ENCODE peak calls at places on chromosomes 13 and 19, in seven cellular contexts. One of them, this sample, is unnamed.

GRCh38 chr19:37872383-37872782 is 34.0 kb downstream of the WDR87 start:
- DNase-seq in psoas muscle: no peak
- DNase-seq in colonic mucosa: no peak
- DNase-seq in PC-9: no peak
- DNase-seq in neural progenitor cell: no peak
- DNase-seq in left lung: no peak
- DNase-seq in fibroblast of lung: peak; percentile 36
- DNase-seq in this sample: no peak

GRCh38 chr19:13092608-13093260 is 9.9 kb downstream of the LYL1 start:
- DNase-seq in psoas muscle: no peak
- DNase-seq in colonic mucosa: no peak
- DNase-seq in PC-9: no peak
- DNase-seq in neural progenitor cell: no peak
- DNase-seq in left lung: no peak
- DNase-seq in fibroblast of lung: peak; percentile 89
- DNase-seq in this sample: no peak

GRCh38 chr13:84400711-84401110 is 518.4 kb upstream of the SLITRK1 start:
- DNase-seq in psoas muscle: no peak
- DNase-seq in colonic mucosa: no peak
- DNase-seq in PC-9: no peak
- DNase-seq in neural progenitor cell: no peak
- DNase-seq in left lung: no peak
- DNase-seq in fibroblast of lung: peak; percentile 98
- DNase-seq in this sample: peak; percentile 52

GRCh38 chr19:48381178-48381950 is 10.0 kb downstream of the KDELR1 start:
- DNase-seq in psoas muscle: no peak
- DNase-seq in colonic mucosa: no peak
- DNase-seq in PC-9: no peak
- DNase-seq in neural progenitor cell: no peak
- DNase-seq in left lung: no peak
- DNase-seq in fibroblast of lung: no peak
- DNase-seq in this sample: no peak

GRCh38 chr19:51422053-51422448 is 4.6 kb upstream of the SIGLEC10 start:
- DNase-seq in psoas muscle: peak; percentile 71
- DNase-seq in colonic mucosa: peak; percentile 92
- DNase-seq in PC-9: peak; percentile 56
- DNase-seq in neural progenitor cell: peak; percentile 96
- DNase-seq in left lung: peak; percentile 90
- DNase-seq in fibroblast of lung: peak; percentile 25
- DNase-seq in this sample: no peak

GRCh38 chr13:99808786-99809185 is 162.8 kb downstream of the ZIC5 start:
- DNase-seq in psoas muscle: no peak
- DNase-seq in colonic mucosa: no peak
- DNase-seq in PC-9: no peak
- DNase-seq in neural progenitor cell: no peak
- DNase-seq in left lung: no peak
- DNase-seq in fibroblast of lung: no peak
- DNase-seq in this sample: no peak

GRCh38 chr19:8641908-8642547 is 11.6 kb downstream of the NFILZ start:
- DNase-seq in psoas muscle: no peak
- DNase-seq in colonic mucosa: no peak
- DNase-seq in PC-9: no peak
- DNase-seq in neural progenitor cell: peak; percentile 51
- DNase-seq in left lung: no peak
- DNase-seq in fibroblast of lung: peak; percentile 58
- DNase-seq in this sample: no peak

GRCh38 chr19:1295169-1296012 is 9.7 kb downstream of the EFNA2 start:
- DNase-seq in psoas muscle: no peak
- DNase-seq in colonic mucosa: no peak
- DNase-seq in PC-9: no peak
- DNase-seq in neural progenitor cell: peak; percentile 39
- DNase-seq in left lung: no peak
- DNase-seq in fibroblast of lung: no peak
- DNase-seq in this sample: no peak

GRCh38 chr13:32211788-32212187 is 103.4 kb downstream of the ZAR1L start:
- DNase-seq in psoas muscle: no peak
- DNase-seq in colonic mucosa: no peak
- DNase-seq in PC-9: no peak
- DNase-seq in neural progenitor cell: no peak
- DNase-seq in left lung: no peak
- DNase-seq in fibroblast of lung: peak; percentile 98
- DNase-seq in this sample: peak; percentile 99

GRCh38 chr13:44331912-44332840 is 41.4 kb upstream of the SERP2 start:
- DNase-seq in psoas muscle: peak; percentile 55
- DNase-seq in colonic mucosa: no peak
- DNase-seq in PC-9: no peak
- DNase-seq in neural progenitor cell: peak; percentile 31
- DNase-seq in left lung: peak; percentile 69
- DNase-seq in fibroblast of lung: peak; percentile 96
- DNase-seq in this sample: peak; percentile 39

GRCh38 chr13:53151692-53152421 is 123.2 kb downstream of the OLFM4 start:
- DNase-seq in psoas muscle: no peak
- DNase-seq in colonic mucosa: peak; percentile 60
- DNase-seq in PC-9: no peak
- DNase-seq in neural progenitor cell: peak; percentile 87
- DNase-seq in left lung: no peak
- DNase-seq in fibroblast of lung: peak; percentile 1
- DNase-seq in this sample: no peak

DNA sequence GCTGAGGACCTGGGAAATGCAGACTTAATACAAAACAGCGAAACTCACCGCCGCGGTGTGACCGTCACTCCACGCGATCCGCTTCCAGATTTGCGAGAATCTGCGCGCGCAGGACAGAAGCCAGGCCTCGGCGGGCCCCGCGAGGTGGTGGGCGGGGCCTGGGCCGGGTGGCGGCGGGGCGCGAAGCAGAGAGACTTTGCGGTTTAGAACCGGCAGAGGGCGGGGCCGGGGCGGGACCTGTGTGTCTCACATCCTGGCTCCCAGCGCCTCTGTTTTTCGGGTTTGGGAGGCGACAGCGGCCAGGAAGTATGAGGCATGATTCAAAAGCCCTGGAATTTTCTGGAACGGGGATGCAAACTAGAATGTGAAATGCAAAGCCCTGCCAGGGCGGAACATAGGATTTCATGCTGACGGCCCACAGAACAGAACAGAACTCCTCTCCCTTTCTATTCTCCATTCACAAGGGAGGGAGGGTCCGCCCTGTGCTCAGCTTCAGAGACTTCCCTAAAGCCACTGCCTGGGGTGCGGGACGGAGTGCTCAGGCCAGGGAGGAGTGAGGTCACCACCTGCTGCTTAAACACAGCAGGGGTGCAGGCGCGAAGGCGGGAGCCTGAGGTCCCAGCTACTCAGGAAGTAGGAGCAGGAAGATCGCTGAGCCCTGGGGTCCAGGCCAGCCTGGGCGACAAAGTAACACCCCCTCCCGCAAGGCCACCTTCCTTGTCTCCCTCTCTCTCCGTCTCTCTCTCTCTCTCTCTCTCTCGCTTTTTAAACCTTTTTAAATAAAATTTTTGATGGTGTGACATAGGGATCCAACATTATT is 44.2 kb downstream of the ZNF611 start:
- DNase-seq in psoas muscle: peak; percentile 96
- DNase-seq in colonic mucosa: peak; percentile 97
- DNase-seq in PC-9: peak; percentile 88
- DNase-seq in neural progenitor cell: peak; percentile 95
- DNase-seq in left lung: peak; percentile 97
- DNase-seq in fibroblast of lung: peak; percentile 96
- DNase-seq in this sample: peak; percentile 68
- TF ChIP-seq CTCF in psoas muscle: peak; percentile 30
- TF ChIP-seq CTCF in colonic mucosa: no peak
- TF ChIP-seq CTCF in PC-9: peak; percentile 39
- TF ChIP-seq CTCF in neural progenitor cell: peak; percentile 29
- TF ChIP-seq CTCF in left lung: no peak
- TF ChIP-seq CTCF in fibroblast of lung: no peak
- TF ChIP-seq CTCF in this sample: peak; percentile 8

GRCh38 chr13:114112826-114113322 is 19.5 kb downstream of the RASA3 start:
- DNase-seq in psoas muscle: peak; percentile 5
- DNase-seq in colonic mucosa: no peak
- DNase-seq in PC-9: no peak
- DNase-seq in neural progenitor cell: peak; percentile 67
- DNase-seq in left lung: peak; percentile 19
- DNase-seq in fibroblast of lung: no peak
- DNase-seq in this sample: no peak

GRCh38 chr13:114112231-114112825 is 20.1 kb downstream of the RASA3 start:
- DNase-seq in psoas muscle: peak; percentile 15
- DNase-seq in colonic mucosa: no peak
- DNase-seq in PC-9: no peak
- DNase-seq in neural progenitor cell: peak; percentile 80
- DNase-seq in left lung: peak; percentile 24
- DNase-seq in fibroblast of lung: no peak
- DNase-seq in this sample: no peak

GRCh38 chr13:114110091-114110829 is 22.2 kb downstream of the RASA3 start:
- DNase-seq in psoas muscle: peak; percentile 51
- DNase-seq in colonic mucosa: no peak
- DNase-seq in PC-9: no peak
- DNase-seq in neural progenitor cell: peak; percentile 68
- DNase-seq in left lung: peak; percentile 73
- DNase-seq in fibroblast of lung: no peak
- DNase-seq in this sample: no peak

GRCh38 chr13:114109646-114110045 is 22.8 kb downstream of the RASA3 start:
- DNase-seq in psoas muscle: peak; percentile 65
- DNase-seq in colonic mucosa: no peak
- DNase-seq in PC-9: no peak
- DNase-seq in neural progenitor cell: peak; percentile 39
- DNase-seq in left lung: peak; percentile 32
- DNase-seq in fibroblast of lung: no peak
- DNase-seq in this sample: no peak

DNA sequence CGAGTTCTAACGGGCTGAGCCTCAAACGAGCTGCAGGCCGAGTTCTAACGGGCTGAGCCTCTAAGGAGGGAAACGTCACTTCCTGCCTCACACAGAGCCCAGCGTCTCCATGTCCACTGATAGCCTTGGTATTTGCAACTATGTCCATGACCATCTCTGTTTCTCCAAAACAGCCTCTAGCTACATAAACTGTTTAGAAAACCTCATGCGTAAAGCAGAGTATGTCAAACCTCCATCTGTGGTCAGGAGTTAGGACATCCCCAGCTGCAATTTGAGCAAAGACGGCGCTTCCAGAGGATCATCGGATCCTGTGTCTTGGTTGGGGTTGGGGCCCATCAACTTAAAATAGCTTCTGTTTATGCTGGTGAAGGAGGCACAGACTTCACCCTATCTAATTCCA is 20.8 kb downstream of the RASA3 start:
- DNase-seq in psoas muscle: peak; percentile 16
- DNase-seq in colonic mucosa: no peak
- DNase-seq in PC-9: no peak
- DNase-seq in neural progenitor cell: no peak
- DNase-seq in left lung: peak; percentile 8
- DNase-seq in fibroblast of lung: no peak
- DNase-seq in this sample: peak; percentile 68
- H3K36me3 ChIP-seq in psoas muscle: no peaks in the 10 kb centered on the region
- H3K36me3 ChIP-seq in colonic mucosa: no peaks in the 10 kb centered on the region
- H3K36me3 ChIP-seq in PC-9: no peaks in the 10 kb centered on the region
- H3K36me3 ChIP-seq in neural progenitor cell: no peaks in the 10 kb centered on the region
- H3K36me3 ChIP-seq in left lung: no peaks in the 10 kb centered on the region
- H3K36me3 ChIP-seq in fibroblast of lung: peaks cover 14% of the 10 kb centered on the region
- H3K36me3 ChIP-seq in this sample: peaks cover 4% of the 10 kb centered on the region

GRCh38 chr19:42436006-42436405 is 6.7 kb downstream of the CXCL17 start:
- DNase-seq in psoas muscle: no peak
- DNase-seq in colonic mucosa: no peak
- DNase-seq in PC-9: no peak
- DNase-seq in neural progenitor cell: no peak
- DNase-seq in left lung: no peak
- DNase-seq in fibroblast of lung: no peak
- DNase-seq in this sample: peak; percentile 22

GRCh38 chr19:42441047-42441440 is 1.7 kb downstream of the CXCL17 start:
- DNase-seq in psoas muscle: no peak
- DNase-seq in colonic mucosa: no peak
- DNase-seq in PC-9: peak; percentile 88
- DNase-seq in neural progenitor cell: no peak
- DNase-seq in left lung: no peak
- DNase-seq in fibroblast of lung: no peak
- DNase-seq in this sample: no peak

GRCh38 chr19:42442833-42443232 is at the start of gene CXCL17:
- DNase-seq in psoas muscle: no peak
- DNase-seq in colonic mucosa: no peak
- DNase-seq in PC-9: peak; percentile 86
- DNase-seq in neural progenitor cell: no peak
- DNase-seq in left lung: no peak
- DNase-seq in fibroblast of lung: no peak
- DNase-seq in this sample: no peak

GRCh38 chr19:42443944-42444398 is 1.2 kb upstream of the CXCL17 start:
- DNase-seq in psoas muscle: no peak
- DNase-seq in colonic mucosa: peak; percentile 48
- DNase-seq in PC-9: no peak
- DNase-seq in neural progenitor cell: no peak
- DNase-seq in left lung: no peak
- DNase-seq in fibroblast of lung: no peak
- DNase-seq in this sample: no peak

GRCh38 chr19:42440357-42441046 is 2.2 kb downstream of the CXCL17 start:
- DNase-seq in psoas muscle: peak; percentile 80
- DNase-seq in colonic mucosa: peak; percentile 84
- DNase-seq in PC-9: no peak
- DNase-seq in neural progenitor cell: peak; percentile 85
- DNase-seq in left lung: peak; percentile 78
- DNase-seq in fibroblast of lung: peak; percentile 49
- DNase-seq in this sample: no peak
- TF ChIP-seq CTCF in psoas muscle: peak; percentile 84
- TF ChIP-seq CTCF in colonic mucosa: peak; percentile 98
- TF ChIP-seq CTCF in PC-9: peak; percentile 89
- TF ChIP-seq CTCF in neural progenitor cell: peak; percentile 99
- TF ChIP-seq CTCF in left lung: peak; percentile 84
- TF ChIP-seq CTCF in fibroblast of lung: peak; percentile 92
- TF ChIP-seq CTCF in this sample: peak; percentile 97

GRCh38 chr13:69654392-69654791 is 453.2 kb upstream of the ATXN8OS start:
- DNase-seq in psoas muscle: no peak
- DNase-seq in colonic mucosa: no peak
- DNase-seq in PC-9: no peak
- DNase-seq in neural progenitor cell: no peak
- DNase-seq in left lung: no peak
- DNase-seq in fibroblast of lung: no peak
- DNase-seq in this sample: no peak
- H3K36me3 ChIP-seq in psoas muscle: no peaks in the 10 kb centered on the region
- H3K36me3 ChIP-seq in colonic mucosa: no peaks in the 10 kb centered on the region
- H3K36me3 ChIP-seq in PC-9: no peaks in the 10 kb centered on the region
- H3K36me3 ChIP-seq in neural progenitor cell: no peaks in the 10 kb centered on the region
- H3K36me3 ChIP-seq in left lung: no peaks in the 10 kb centered on the region
- H3K36me3 ChIP-seq in fibroblast of lung: no peaks in the 10 kb centered on the region
- H3K36me3 ChIP-seq in this sample: no peaks in the 10 kb centered on the region

GRCh38 chr19:54168174-54168917 is 4.6 kb downstream of the TMC4 start:
- DNase-seq in psoas muscle: peak; percentile 91
- DNase-seq in colonic mucosa: peak; percentile 98
- DNase-seq in PC-9: peak; percentile 69
- DNase-seq in neural progenitor cell: peak; percentile 91
- DNase-seq in left lung: peak; percentile 92
- DNase-seq in fibroblast of lung: peak; percentile 67
- DNase-seq in this sample: no peak
- TF ChIP-seq CTCF in psoas muscle: peak; percentile 86
- TF ChIP-seq CTCF in colonic mucosa: peak; percentile 86
- TF ChIP-seq CTCF in PC-9: peak; percentile 83
- TF ChIP-seq CTCF in neural progenitor cell: peak; percentile 73
- TF ChIP-seq CTCF in left lung: peak; percentile 90
- TF ChIP-seq CTCF in fibroblast of lung: peak; percentile 85
- TF ChIP-seq CTCF in this sample: peak; percentile 91

This sample was measured in BJ.